ENCODE peak calls at places on chromosome 3, in five cellular contexts. H, A, P, U and G are unnamed samples.

GRCh38 chr3:158792709-158793108 is 9.1 kb upstream of the MFSD1 start:
- DNase-seq in H (no peak), A (peak), P (no peak), U (no peak), G (no peak)

GRCh38 chr3:107425033-107425432 is 47.8 kb downstream of the CCDC54 start:
- DNase-seq in H (no peak), A (peak), P (no peak), U (no peak), G (no peak)

GRCh38 chr3:100245932-100246331 is 14.9 kb upstream of the TBC1D23 start:
- DNase-seq in H (no peak), A (peak), P (no peak), U (no peak), G (no peak)

GRCh38 chr3:66210687-66211295 is 10.0 kb upstream of the SLC25A26 start:
- DNase-seq in H (no peak), A (no peak), P (no peak), U (no peak), G (no peak)

GRCh38 chr3:40465456-40465855 is 8.3 kb downstream of the RPL14 start:
- DNase-seq in H (no peak), A (no peak), P (no peak), U (no peak), G (no peak)

GRCh38 chr3:47441796-47442551 is 33.8 kb downstream of the SCAP start:
- DNase-seq in H (no peak), A (no peak), P (no peak), U (no peak), G (no peak)

GRCh38 chr3:62662680-62663079 is 212.5 kb downstream of the CADPS start:
- DNase-seq in H (no peak), A (no peak), P (no peak), U (no peak), G (no peak)

GRCh38 chr3:169627789-169628188 is 35.7 kb downstream of the MECOM start:
- DNase-seq in H (no peak), A (no peak), P (no peak), U (no peak), G (no peak)

GRCh38 chr3:103085465-103085864 is 650.6 kb downstream of the ZPLD1 start:
- DNase-seq in H (no peak), A (no peak), P (no peak), U (no peak), G (no peak)

GRCh38 chr3:25585361-25586166 is 79.1 kb downstream of the TOP2B start:
- DNase-seq in H (no peak), A (peak), P (no peak), U (no peak), G (no peak)

GRCh38 chr3:47404420-47404819 is 23.6 kb downstream of the PTPN23 start:
- DNase-seq in H (peak), A (no peak), P (no peak), U (no peak), G (no peak)

GRCh38 chr3:81531256-81531655 is 230.2 kb downstream of the GBE1 start:
- DNase-seq in H (no peak), A (no peak), P (no peak), U (no peak), G (no peak)

GRCh38 chr3:41007399-41007798 is 191.9 kb upstream of the CTNNB1 start:
- DNase-seq in H (no peak), A (no peak), P (no peak), U (no peak), G (no peak)

GRCh38 chr3:100708644-100708988 is 678 bp upstream of the TFG start:
- DNase-seq in H (no peak), A (no peak), P (no peak), U (no peak), G (no peak)

GRCh38 chr3:174125267-174125844 is 727.8 kb downstream of the NLGN1 start:
- DNase-seq in H (no peak), A (peak), P (no peak), U (no peak), G (no peak)

GRCh38 chr3:138963161-138963560 is 16.1 kb downstream of the FOXL2NB start:
- DNase-seq in H (no peak), A (no peak), P (no peak), U (no peak), G (no peak)

GRCh38 chr3:135851201-135852061 is 114.1 kb upstream of the PPP2R3A start:
- DNase-seq in H (no peak), A (no peak), P (no peak), U (no peak), G (no peak)

GRCh38 chr3:49930922-49931321 is 1.3 kb upstream of the MON1A start:
- DNase-seq in H (no peak), A (no peak), P (no peak), U (no peak), G (no peak)

GRCh38 chr3:10322355-10322715 is 1.4 kb upstream of the SEC13 start:
- DNase-seq in H (no peak), A (no peak), P (no peak), U (no peak), G (peak)

GRCh38 chr3:108406661-108407206 is 103.7 kb downstream of the MYH15 start:
- DNase-seq in H (no peak), A (peak), P (no peak), U (peak), G (peak)

GRCh38 chr3:56838441-56838840 is 36.7 kb upstream of the ARHGEF3 start:
- DNase-seq in H (no peak), A (no peak), P (no peak), U (no peak), G (no peak)

GRCh38 chr3:169886671-169887070 is 16.9 kb upstream of the LRRC31 start:
- DNase-seq in H (peak), A (peak), P (no peak), U (no peak), G (no peak)

GRCh38 chr3:119733812-119734211 is 31.0 kb downstream of the CFAP91 start:
- DNase-seq in H (no peak), A (no peak), P (no peak), U (no peak), G (no peak)

GRCh38 chr3:174191380-174191779 is 667.8 kb upstream of the NAALADL2 start:
- DNase-seq in H (no peak), A (no peak), P (no peak), U (no peak), G (no peak)

GRCh38 chr3:180417241-180417640 is 184.7 kb upstream of the TTC14 start:
- DNase-seq in H (no peak), A (no peak), P (no peak), U (no peak), G (no peak)

GRCh38 chr3:71063768-71064287 is 519.7 kb downstream of the FOXP1 start:
- DNase-seq in H (peak), A (peak), P (no peak), U (peak), G (no peak)

GRCh38 chr3:154275965-154276364 is 48.3 kb downstream of the DHX36 start:
- DNase-seq in H (no peak), A (no peak), P (no peak), U (no peak), G (no peak)

GRCh38 chr3:128568602-128569490 is 75.8 kb upstream of the GATA2 start:
- DNase-seq in H (no peak), A (no peak), P (no peak), U (no peak), G (no peak)

GRCh38 chr3:38247366-38248035 is 18.1 kb upstream of the SLC22A13 start:
- DNase-seq in H (no peak), A (peak), P (no peak), U (no peak), G (no peak)

GRCh38 chr3:187836848-187837770 is 91.8 kb upstream of the BCL6 start:
- DNase-seq in H (no peak), A (peak), P (no peak), U (no peak), G (no peak)

GRCh38 chr3:66076861-66077495 is 38.3 kb upstream of the MAGI1 start:
- DNase-seq in H (no peak), A (peak), P (no peak), U (no peak), G (no peak)

GRCh38 chr3:149426325-149426724 is 48.2 kb upstream of the TM4SF4 start:
- DNase-seq in H (no peak), A (no peak), P (no peak), U (no peak), G (no peak)

GRCh38 chr3:126525853-126526667 is 2.1 kb downstream of the CHST13 start:
- DNase-seq in H (peak), A (no peak), P (no peak), U (no peak), G (no peak)

GRCh38 chr3:42936157-42936981 is 30.4 kb downstream of the ZNF662 start:
- DNase-seq in H (peak), A (peak), P (no peak), U (no peak), G (no peak)